ENCODE peak calls at places on chromosomes 7 and 10, in four cellular contexts. One of them, this sample, is unnamed.

GRCh38 chr10:112335866-112336265 is 38.0 kb upstream of the ACSL5 start:
- DNase-seq in GM23338: no peak
- DNase-seq in HCT116: no peak
- DNase-seq in GM23248: peak
- DNase-seq in this sample: no peak

GRCh38 chr10:4354382-4354812 is 471.6 kb upstream of the AKR1E2 start:
- DNase-seq in GM23338: no peak
- DNase-seq in HCT116: peak
- DNase-seq in GM23248: peak
- DNase-seq in this sample: no peak

GRCh38 chr7:142557971-142558582 is 191.2 kb upstream of the PRSS1 start:
- DNase-seq in GM23338: peak
- DNase-seq in HCT116: peak
- DNase-seq in GM23248: peak
- DNase-seq in this sample: peak

GRCh38 chr7:43204081-43204480 is 91.6 kb downstream of the HECW1 start:
- DNase-seq in GM23338: no peak
- DNase-seq in HCT116: no peak
- DNase-seq in GM23248: peak
- DNase-seq in this sample: no peak

GRCh38 chr7:1505731-1506550 is 1.8 kb upstream of the INTS1 start:
- DNase-seq in GM23338: no peak
- DNase-seq in HCT116: no peak
- DNase-seq in GM23248: no peak
- DNase-seq in this sample: peak

GRCh38 chr7:150406311-150406564 is 27.1 kb downstream of the ZNF775 start:
- DNase-seq in GM23338: no peak
- DNase-seq in HCT116: no peak
- DNase-seq in GM23248: no peak
- DNase-seq in this sample: peak

GRCh38 chr10:110311357-110311949 is 6.7 kb upstream of the SMNDC1 start:
- DNase-seq in GM23338: peak
- DNase-seq in HCT116: peak
- DNase-seq in GM23248: peak
- DNase-seq in this sample: peak

GRCh38 chr10:27504897-27505457 is 873 bp downstream of the RAB18 start:
- DNase-seq in GM23338: no peak
- DNase-seq in HCT116: no peak
- DNase-seq in GM23248: peak
- DNase-seq in this sample: peak

GRCh38 chr10:118458957-118459641 is 117.0 kb upstream of the FAM204A start:
- DNase-seq in GM23338: peak
- DNase-seq in HCT116: no peak
- DNase-seq in GM23248: peak
- DNase-seq in this sample: no peak

GRCh38 chr7:21028186-21028989 is 241.7 kb upstream of the SP8 start:
- DNase-seq in GM23338: peak
- DNase-seq in HCT116: no peak
- DNase-seq in GM23248: peak
- DNase-seq in this sample: no peak

GRCh38 chr10:74081192-74081803 is 69.3 kb downstream of the AP3M1 start:
- DNase-seq in GM23338: peak
- DNase-seq in HCT116: peak
- DNase-seq in GM23248: peak
- DNase-seq in this sample: peak

DNA sequence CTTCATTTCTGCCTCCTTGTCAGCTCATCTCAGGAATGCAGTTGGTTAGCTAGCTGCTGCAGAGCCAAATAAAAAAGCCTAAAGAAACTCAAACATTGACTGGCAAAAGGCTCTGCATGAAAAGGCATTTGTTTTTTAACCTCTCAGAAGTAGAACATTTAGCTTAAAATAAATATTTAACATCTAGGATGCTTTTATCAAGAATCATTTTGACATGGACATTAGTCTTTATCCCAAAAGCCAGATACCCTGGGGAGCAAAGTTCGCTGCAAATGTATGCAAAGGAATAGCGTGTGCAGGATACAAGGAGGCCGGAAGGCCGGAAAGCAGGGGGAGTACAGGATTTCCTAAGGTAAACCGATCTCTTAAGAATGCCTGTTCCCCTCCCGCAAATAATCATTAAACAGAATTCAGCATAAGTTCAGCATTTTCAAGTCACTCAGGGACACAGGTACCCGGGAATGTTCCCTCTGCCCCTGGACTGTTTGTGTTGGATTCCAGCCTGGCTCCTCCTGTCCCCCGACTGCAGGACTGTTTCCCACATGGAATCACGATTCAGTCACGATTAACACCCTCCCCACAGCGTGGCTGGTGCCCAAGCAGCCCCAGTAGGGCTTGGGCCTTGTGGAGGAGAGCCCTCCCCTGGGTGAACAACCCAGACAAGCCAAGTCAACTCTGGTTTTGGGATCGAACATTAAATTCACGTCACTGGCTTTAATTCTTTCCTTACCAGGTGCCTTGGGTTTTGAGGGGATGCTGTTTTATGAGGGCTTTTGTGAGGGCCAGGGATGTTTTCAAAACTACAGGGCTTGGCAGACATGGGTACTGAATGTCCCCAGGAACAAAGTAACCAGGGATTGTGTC is 97.8 kb downstream of the HIPK2 start:
- DNase-seq in GM23338: no peak
- DNase-seq in HCT116: no peak
- DNase-seq in GM23248: peak
- DNase-seq in this sample: no peak
- TF ChIP-seq EZH2phosphoT487 in GM23338: no peak
- TF ChIP-seq EZH2phosphoT487 in HCT116: no peak
- TF ChIP-seq EZH2phosphoT487 in GM23248: no peak
- TF ChIP-seq EZH2phosphoT487 in this sample: no peak

DNA sequence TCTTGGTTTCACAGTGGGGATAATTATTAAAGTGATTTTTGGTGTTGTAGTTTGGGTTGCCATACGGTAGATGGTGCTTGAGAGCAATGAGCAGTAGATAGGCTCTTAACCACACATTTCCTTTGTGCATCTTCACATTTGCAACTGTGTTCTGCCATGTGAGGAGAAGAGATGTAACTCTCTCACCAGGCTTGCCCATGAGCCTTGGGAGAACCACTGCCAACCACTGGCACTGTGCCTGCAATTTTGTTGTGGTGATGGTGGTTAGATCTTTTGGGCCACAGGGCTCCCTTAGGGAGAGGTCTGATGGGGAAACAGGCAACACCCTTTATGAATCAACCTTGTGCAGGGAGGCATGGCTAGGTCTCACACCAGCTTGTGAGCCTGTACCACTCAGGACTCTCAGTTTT is 204.3 kb downstream of the CCDC7 start:
- DNase-seq in GM23338: peak
- DNase-seq in HCT116: no peak
- DNase-seq in GM23248: peak
- DNase-seq in this sample: no peak
- TF ChIP-seq EZH2phosphoT487 in GM23338: no peak
- TF ChIP-seq EZH2phosphoT487 in HCT116: no peak
- TF ChIP-seq EZH2phosphoT487 in GM23248: no peak
- TF ChIP-seq EZH2phosphoT487 in this sample: no peak

GRCh38 chr7:152876749-152877148 is 117.2 kb downstream of the ACTR3B start:
- DNase-seq in GM23338: no peak
- DNase-seq in HCT116: no peak
- DNase-seq in GM23248: no peak
- DNase-seq in this sample: no peak
- TF ChIP-seq EZH2phosphoT487 in GM23338: no peak
- TF ChIP-seq EZH2phosphoT487 in HCT116: no peak
- TF ChIP-seq EZH2phosphoT487 in GM23248: no peak
- TF ChIP-seq EZH2phosphoT487 in this sample: no peak

GRCh38 chr7:36147361-36147760 is 5.7 kb upstream of the EEPD1 start:
- DNase-seq in GM23338: no peak
- DNase-seq in HCT116: no peak
- DNase-seq in GM23248: no peak
- DNase-seq in this sample: no peak
- TF ChIP-seq EZH2phosphoT487 in GM23338: no peak
- TF ChIP-seq EZH2phosphoT487 in HCT116: no peak
- TF ChIP-seq EZH2phosphoT487 in GM23248: no peak
- TF ChIP-seq EZH2phosphoT487 in this sample: no peak

GRCh38 chr7:40572810-40573470 is 438.1 kb downstream of the SUGCT start:
- DNase-seq in GM23338: no peak
- DNase-seq in HCT116: no peak
- DNase-seq in GM23248: peak
- DNase-seq in this sample: no peak
- TF ChIP-seq EZH2phosphoT487 in GM23338: no peak
- TF ChIP-seq EZH2phosphoT487 in HCT116: no peak
- TF ChIP-seq EZH2phosphoT487 in GM23248: no peak
- TF ChIP-seq EZH2phosphoT487 in this sample: no peak

DNA sequence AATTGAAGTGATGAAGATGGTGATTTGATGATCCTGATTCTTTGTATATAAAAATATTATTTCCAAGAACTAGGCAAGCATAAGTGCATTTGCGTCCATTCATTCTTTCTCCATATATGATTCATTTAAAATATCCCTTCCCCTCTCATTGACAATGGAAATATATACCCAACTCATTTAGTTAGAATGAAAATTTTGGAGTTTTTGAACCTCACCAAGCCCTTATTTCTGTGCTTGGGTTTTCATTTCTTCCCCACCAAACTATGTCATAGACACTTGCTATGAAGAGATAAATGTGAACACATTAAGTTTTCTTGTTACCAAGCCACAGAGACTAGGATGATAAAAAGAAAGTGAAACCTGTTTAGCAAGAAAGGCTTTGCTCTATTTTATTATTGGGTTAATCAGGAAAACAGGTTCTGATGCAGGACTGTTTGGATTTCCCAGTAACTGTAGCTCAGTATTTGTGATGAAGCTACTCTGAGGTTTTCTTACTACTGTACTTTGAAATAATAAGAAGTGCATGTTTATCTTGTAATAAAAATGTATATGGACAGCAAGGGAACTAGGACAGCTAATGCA is 68.3 kb downstream of the ITGB1 start:
- DNase-seq in GM23338: no peak
- DNase-seq in HCT116: no peak
- DNase-seq in GM23248: no peak
- DNase-seq in this sample: no peak
- TF ChIP-seq EZH2phosphoT487 in GM23338: no peak
- TF ChIP-seq EZH2phosphoT487 in HCT116: no peak
- TF ChIP-seq EZH2phosphoT487 in GM23248: no peak
- TF ChIP-seq EZH2phosphoT487 in this sample: no peak